ENCODE peak calls at places on chromosome 12, in four cellular contexts. P is HL-60, T is GM12878, S is K562. X is an unnamed sample.

GRCh38 chr12:110366474-110367208 is 36.9 kb downstream of the ANAPC7 start:
- DNase-seq in T (no peak), S (no peak), P (no peak), X (no peak)

GRCh38 chr12:111788178-111788654 is 21.5 kb downstream of the ALDH2 start:
- DNase-seq in P (peak), S (peak), T (no peak), X (no peak)

GRCh38 chr12:108611884-108612415 is 14.1 kb upstream of the TMEM119 start:
- DNase-seq in P (peak), S (peak), T (no peak), X (no peak)

GRCh38 chr12:91618281-91618680 is 435.7 kb upstream of the DCN start:
- DNase-seq in S (no peak), P (no peak), T (no peak), X (no peak)

GRCh38 chr12:113007166-113007565 is 28.8 kb downstream of the OAS2 start:
- DNase-seq in T (no peak), P (no peak), S (no peak), X (no peak)

GRCh38 chr12:110622582-110622981 is 8.7 kb downstream of the TCTN1 start:
- DNase-seq in S (no peak), T (no peak), P (no peak), X (no peak)

GRCh38 chr12:67068204-67068731 is 200.9 kb upstream of the CAND1 start:
- DNase-seq in S (no peak), T (no peak), P (no peak), X (peak)

GRCh38 chr12:4434721-4435425 is 10.7 kb downstream of the FGF6 start:
- DNase-seq in T (no peak), S (no peak), P (peak), X (no peak)

GRCh38 chr12:57531836-57532235 is 9.2 kb downstream of the MBD6 start:
- DNase-seq in P (no peak), S (no peak), T (no peak), X (no peak)

GRCh38 chr12:95574030-95574429 is 22.8 kb upstream of the USP44 start:
- DNase-seq in P (no peak), S (no peak), T (no peak), X (no peak)

GRCh38 chr12:6949063-6949594 is 2.0 kb upstream of the PTPN6 start:
- DNase-seq in T (no peak), S (no peak), P (no peak), X (no peak)

GRCh38 chr12:4994622-4995021 is 49.1 kb upstream of the KCNA5 start:
- DNase-seq in S (no peak), T (no peak), P (no peak), X (no peak)

GRCh38 chr12:753401-754237 is 1.2 kb downstream of the WNK1 start:
- DNase-seq in P (peak), T (no peak), S (peak), X (no peak)

GRCh38 chr12:10559241-10559640 is 53.6 kb downstream of the EIF2S3B start:
- DNase-seq in S (no peak), T (no peak), P (no peak), X (no peak)

GRCh38 chr12:62604856-62605255 is 138.2 kb downstream of the MON2 start:
- DNase-seq in S (peak), P (no peak), T (no peak), X (no peak)

GRCh38 chr12:81668475-81668874 is 90.7 kb downstream of the PPFIA2 start:
- DNase-seq in S (no peak), P (no peak), T (no peak), X (no peak)

GRCh38 chr12:30450872-30451271 is 244.8 kb downstream of the IPO8 start:
- DNase-seq in P (no peak), T (no peak), S (peak), X (no peak)

GRCh38 chr12:50764861-50765324 is 992 bp downstream of the ATF1 start:
- DNase-seq in T (no peak), S (peak), P (peak), X (no peak)

GRCh38 chr12:121713257-121714155 is 954 bp downstream of the TMEM120B start:
- DNase-seq in T (no peak), S (peak), P (peak), X (no peak)

GRCh38 chr12:89524201-89525001 is at the start of gene GALNT4:
- DNase-seq in S (peak), T (peak), P (peak), X (peak)
- TF ChIP-seq POLR2AphosphoS5 in S (peak), T (no peak), P (peak), X (no peak)

GRCh38 chr12:21523148-21523547 is 2.9 kb upstream of the SPX start:
- DNase-seq in T (no peak), S (no peak), P (no peak), X (no peak)
- TF ChIP-seq SPI1 in T (no peak), S (no peak), P (no peak), X (no peak)

DNA sequence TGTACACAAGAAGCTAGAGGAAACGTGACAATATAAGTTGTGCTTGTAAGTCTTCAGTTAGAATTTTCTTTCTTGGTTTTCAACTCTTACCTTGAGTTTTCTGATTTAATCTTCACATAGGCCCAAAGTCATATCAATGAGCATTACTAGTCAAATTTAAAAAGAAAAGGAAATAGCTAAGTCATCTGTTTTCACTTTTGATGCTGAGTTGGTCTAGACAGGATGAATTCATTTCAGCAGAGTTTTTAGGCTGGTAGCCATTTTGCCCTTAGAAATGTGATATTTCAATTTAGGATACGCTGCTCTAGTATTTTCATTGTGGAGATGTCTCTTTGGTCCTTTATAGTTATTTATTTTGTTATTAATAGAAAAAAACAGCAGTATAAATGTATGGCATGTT is 44.6 kb upstream of the KRAS start:
- DNase-seq in P (no peak), T (no peak), S (no peak), X (no peak)
- TF ChIP-seq POLR2AphosphoS5 in P (no peak), T (no peak), S (no peak), X (no peak)

GRCh38 chr12:85280138-85280983 is at the start of gene ALX1:
- DNase-seq in T (no peak), S (no peak), P (no peak), X (no peak)

GRCh38 chr12:85279449-85280137 is 427 bp upstream of the ALX1 start:
- DNase-seq in T (no peak), P (no peak), S (no peak), X (no peak)

GRCh38 chr12:85281947-85282312 is 1.9 kb downstream of the ALX1 start:
- DNase-seq in P (no peak), T (no peak), S (no peak), X (no peak)

GRCh38 chr12:85283560-85283959 is 3.5 kb downstream of the ALX1 start:
- DNase-seq in T (no peak), S (no peak), P (no peak), X (no peak)

DNA sequence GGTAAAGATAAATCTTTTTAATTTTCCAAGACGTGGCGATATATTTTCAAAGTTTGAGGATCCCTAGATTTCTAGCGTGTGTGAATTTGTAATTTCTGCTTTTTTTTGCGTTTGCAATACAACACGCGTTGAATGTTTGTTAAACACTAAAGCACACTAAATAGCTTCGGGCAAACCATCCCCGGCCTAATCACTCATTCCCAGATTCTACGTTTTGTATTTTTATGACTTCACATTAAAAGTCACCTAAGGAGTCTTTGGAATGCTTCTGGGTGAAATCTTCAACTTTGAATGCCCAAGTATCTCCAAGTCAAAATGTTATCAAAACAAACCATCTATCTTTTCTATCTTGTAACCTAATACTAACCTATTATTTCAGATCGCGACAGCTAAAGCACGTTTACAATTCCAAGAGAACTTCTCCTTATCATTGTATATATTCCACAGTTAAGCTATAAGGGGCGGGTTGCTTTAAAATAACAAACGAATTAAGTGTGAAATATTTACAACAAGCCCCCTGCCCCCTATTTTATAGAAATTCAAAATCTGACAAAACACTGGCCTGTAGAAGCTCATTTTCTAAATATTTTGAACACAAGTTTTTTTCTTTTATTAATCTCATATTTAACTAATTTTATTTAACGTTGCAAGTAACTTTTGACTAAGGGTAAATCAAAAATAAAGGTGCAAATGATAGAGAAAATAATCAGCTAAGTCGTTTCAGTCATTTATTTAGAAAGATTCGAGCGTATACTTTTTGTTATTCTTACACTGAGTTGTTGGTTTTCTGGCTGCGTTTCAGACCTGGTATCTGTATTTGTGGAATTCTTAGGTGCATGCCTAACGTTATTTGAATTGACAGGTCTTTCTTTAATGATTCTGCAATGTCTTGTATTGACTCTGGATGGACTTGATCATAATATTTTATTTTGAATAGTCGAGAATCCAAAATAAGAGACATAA is 1.2 kb downstream of the ALX1 start:
- DNase-seq in S (no peak), P (no peak), T (no peak), X (no peak)
- TF ChIP-seq SPI1 in S (no peak), P (no peak), T (no peak), X (no peak)

GRCh38 chr12:79186506-79186905 is 321.9 kb downstream of the SYT1 start:
- DNase-seq in S (no peak), T (no peak), P (no peak), X (no peak)

GRCh38 chr12:79187032-79187431 is 322.5 kb downstream of the SYT1 start:
- DNase-seq in P (no peak), T (no peak), S (no peak), X (no peak)

GRCh38 chr12:79183003-79183402 is 318.4 kb downstream of the SYT1 start:
- DNase-seq in S (no peak), P (no peak), T (no peak), X (no peak)

DNA sequence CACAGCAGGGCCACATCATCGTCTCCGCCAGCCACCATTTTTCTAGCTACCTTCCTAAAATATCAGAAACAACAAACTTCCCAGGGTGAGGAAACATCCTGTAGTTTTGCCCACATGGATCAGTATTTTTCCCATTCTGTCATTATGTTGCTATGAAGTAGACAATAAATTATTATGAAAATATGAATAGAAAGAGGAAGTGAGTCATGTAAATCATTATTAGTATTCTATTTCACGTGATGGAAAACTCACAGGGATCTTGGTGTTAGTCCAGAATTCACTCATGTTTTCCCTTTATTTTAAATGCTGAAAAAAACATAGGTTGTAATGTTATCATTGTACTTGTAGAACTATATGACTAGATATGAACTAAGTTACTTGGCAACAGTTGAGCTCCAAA is 319.4 kb downstream of the SYT1 start:
- DNase-seq in S (no peak), P (no peak), T (no peak), X (no peak)
- TF ChIP-seq POLR2AphosphoS5 in S (no peak), P (no peak), T (no peak), X (no peak)

DNA sequence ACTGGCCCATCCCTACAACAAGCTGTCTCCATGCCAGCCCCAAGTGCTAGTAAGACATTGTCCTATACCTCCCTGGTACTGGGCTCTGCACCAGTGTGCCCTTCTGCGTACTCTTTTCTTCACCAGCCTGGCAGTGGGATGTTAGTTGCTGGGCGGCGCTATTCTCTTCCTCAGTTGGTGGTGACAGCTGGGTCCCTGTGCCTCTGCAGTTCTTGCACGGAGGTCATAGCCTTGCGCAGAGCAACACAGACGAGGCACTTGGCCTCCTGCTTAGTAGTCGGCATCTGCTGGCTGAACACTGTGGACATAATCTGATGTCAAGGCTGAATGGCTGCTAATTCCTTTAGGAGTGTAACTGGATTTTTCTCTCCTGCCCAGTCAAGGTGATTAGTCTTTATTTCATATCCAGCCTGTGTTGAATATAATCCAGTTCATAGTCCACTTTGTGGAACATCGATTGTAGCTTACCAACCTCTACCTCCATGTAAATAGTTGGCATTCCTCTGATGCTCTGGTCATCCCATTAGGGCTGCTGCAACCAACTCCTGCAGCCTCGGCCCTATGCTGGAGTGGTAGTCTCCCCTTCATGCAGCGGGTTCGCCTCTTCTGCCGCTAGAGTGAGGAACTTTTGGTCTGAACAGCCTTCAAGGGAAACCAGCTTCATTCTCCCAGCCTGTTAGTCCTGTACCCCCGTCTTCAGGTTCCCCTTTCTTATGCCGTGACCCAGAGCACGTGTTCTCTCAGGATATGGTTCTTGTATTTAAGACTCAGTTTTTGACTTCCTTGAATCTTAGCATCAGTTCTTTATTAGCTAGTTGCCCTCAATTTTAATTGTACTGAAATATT is 32.9 kb downstream of the ZNF664 start:
- DNase-seq in S (no peak), P (peak), T (no peak), X (no peak)
- TF ChIP-seq SPI1 in S (no peak), P (peak), T (no peak), X (no peak)

GRCh38 chr12:18982226-18982949 is 147.1 kb upstream of the PLEKHA5 start:
- DNase-seq in P (no peak), S (no peak), T (no peak), X (no peak)

GRCh38 chr12:18981732-18982131 is 147.8 kb upstream of the PLEKHA5 start:
- DNase-seq in S (no peak), P (no peak), T (no peak), X (no peak)

DNA sequence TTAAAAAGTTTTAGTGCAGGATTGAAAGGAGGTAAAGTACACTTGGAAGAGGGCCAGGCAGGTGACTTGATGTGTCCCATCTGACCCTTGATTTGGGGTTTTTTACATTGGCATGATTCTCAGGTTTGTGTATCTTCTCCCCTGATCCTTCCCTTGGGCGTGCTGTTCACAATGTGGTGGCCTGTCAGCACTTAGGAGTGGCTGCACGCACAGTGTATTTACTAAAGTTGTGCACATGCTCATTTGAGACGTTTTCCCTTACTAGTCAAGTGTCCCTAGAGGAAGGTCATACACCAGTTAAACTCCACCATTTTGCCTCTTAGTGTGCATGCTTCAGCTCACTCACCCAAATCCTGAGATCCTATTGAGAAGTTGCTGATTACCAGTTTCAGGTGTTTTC is 145.7 kb upstream of the PLEKHA5 start:
- DNase-seq in S (no peak), P (no peak), T (no peak), X (no peak)
- TF ChIP-seq POLR2AphosphoS5 in S (no peak), P (no peak), T (no peak), X (no peak)

GRCh38 chr12:64610092-64610659 is at the start of gene RASSF3:
- DNase-seq in S (peak), P (peak), T (no peak), X (peak)
- TF ChIP-seq SPI1 in S (no peak), P (no peak), T (no peak), X (peak)

DNA sequence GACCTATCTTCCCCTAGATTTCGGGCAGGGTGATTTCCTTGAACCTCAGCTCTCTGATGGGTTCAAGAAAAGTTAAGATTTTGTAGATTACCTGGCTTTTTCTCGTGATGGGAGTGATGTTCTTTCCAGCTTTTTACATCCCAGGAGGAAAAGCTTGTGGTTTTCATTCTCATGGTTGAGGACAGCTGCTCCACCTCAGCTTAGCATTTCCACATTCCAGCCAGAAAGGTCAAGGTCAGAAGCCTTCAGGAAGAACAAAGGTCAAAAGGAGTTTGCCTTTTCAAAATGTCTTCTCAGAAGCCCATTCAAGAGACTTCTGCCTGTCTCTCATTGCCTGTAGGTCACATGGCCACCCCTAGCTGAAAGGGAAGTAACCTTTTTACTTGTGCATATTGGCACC is 6.7 kb upstream of the ADGRD1 start:
- DNase-seq in S (no peak), T (no peak), P (no peak), X (no peak)
- TF ChIP-seq POLR2AphosphoS5 in S (no peak), T (no peak), P (no peak), X (no peak)

DNA sequence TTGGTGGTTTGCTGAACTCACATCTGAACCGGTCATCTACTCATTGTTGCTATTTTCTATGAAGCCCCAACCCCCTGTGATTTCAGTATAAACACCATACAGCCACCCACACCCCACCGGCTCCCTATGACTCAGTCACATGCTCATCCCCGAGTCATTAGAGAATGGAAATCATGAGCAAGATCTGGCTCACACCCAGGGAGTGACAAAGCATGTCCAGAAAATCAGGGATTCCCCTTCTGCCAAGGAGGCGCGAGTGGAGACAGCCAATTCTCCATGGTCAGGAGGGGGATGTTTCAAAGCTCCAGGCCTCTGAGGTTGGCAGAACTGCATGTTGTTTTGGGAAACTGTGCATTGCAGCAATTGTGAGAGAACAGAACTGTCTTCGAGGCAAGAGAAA is 657.5 kb upstream of the TBX3 start:
- DNase-seq in P (no peak), S (no peak), T (no peak), X (no peak)
- TF ChIP-seq SPI1 in P (no peak), S (no peak), T (no peak), X (no peak)